ENCODE peak calls at places on chromosomes 5 and 9, in four cellular contexts. D is K562, J is HepG2, S is H1. X is an unnamed sample.

GRCh38 chr9:36214571-36214970 is 23.9 kb downstream of the CLTA start:
- DNase-seq in J (no peak), D (no peak), S (no peak), X (no peak)

GRCh38 chr9:16385590-16386578 is 484.6 kb downstream of the BNC2 start:
- DNase-seq in S (no peak), D (no peak), J (no peak), X (no peak)

GRCh38 chr5:179225387-179225786 is 119.9 kb downstream of the ADAMTS2 start:
- DNase-seq in S (no peak), J (no peak), D (no peak), X (no peak)

GRCh38 chr5:73994963-73995362 is 369.0 kb downstream of the ARHGEF28 start:
- DNase-seq in S (no peak), D (no peak), J (no peak), X (no peak)

GRCh38 chr9:103789686-103790085 is 304.4 kb upstream of the SMC2 start:
- DNase-seq in S (no peak), D (no peak), J (peak), X (no peak)

GRCh38 chr9:129763235-129763917 is 10.5 kb upstream of the PTGES start:
- DNase-seq in S (no peak), D (no peak), J (no peak), X (no peak)

GRCh38 chr5:101482931-101483330 is 579.8 kb upstream of the ST8SIA4 start:
- DNase-seq in S (no peak), D (no peak), J (no peak), X (no peak)

GRCh38 chr5:65111961-65112658 is 343.4 kb downstream of the CWC27 start:
- DNase-seq in D (no peak), S (no peak), J (no peak), X (no peak)

GRCh38 chr5:54610197-54610898 is 92.8 kb downstream of the SNX18 start:
- DNase-seq in S (no peak), D (no peak), J (no peak), X (peak)

GRCh38 chr5:50300878-50301277 is 140.2 kb downstream of the EMB start:
- DNase-seq in J (no peak), D (no peak), S (no peak), X (no peak)

GRCh38 chr5:39224196-39224754 is 4.9 kb upstream of the FYB1 start:
- DNase-seq in S (no peak), J (no peak), D (peak), X (no peak)
- H3K4me2 ChIP-seq in S (no peak), J (no peak), D (peak), X (no peak)

GRCh38 chr5:14707811-14708210 is 43.3 kb downstream of the OTULIN start:
- DNase-seq in J (no peak), D (no peak), S (no peak), X (no peak)
- TF ChIP-seq RFX5 in J (no peak), D (no peak), S (no peak), X (no peak)

GRCh38 chr5:159459132-159459627 is 128.9 kb upstream of the IL12B start:
- DNase-seq in J (no peak), S (no peak), D (no peak), X (no peak)

GRCh38 chr5:159458217-159458711 is 128.0 kb upstream of the IL12B start:
- DNase-seq in D (no peak), S (no peak), J (no peak), X (peak)

GRCh38 chr5:159459951-159460538 is 129.8 kb upstream of the IL12B start:
- DNase-seq in J (no peak), S (no peak), D (no peak), X (no peak)

GRCh38 chr5:159456261-159456660 is 126.0 kb upstream of the IL12B start:
- DNase-seq in J (no peak), D (no peak), S (no peak), X (no peak)

DNA sequence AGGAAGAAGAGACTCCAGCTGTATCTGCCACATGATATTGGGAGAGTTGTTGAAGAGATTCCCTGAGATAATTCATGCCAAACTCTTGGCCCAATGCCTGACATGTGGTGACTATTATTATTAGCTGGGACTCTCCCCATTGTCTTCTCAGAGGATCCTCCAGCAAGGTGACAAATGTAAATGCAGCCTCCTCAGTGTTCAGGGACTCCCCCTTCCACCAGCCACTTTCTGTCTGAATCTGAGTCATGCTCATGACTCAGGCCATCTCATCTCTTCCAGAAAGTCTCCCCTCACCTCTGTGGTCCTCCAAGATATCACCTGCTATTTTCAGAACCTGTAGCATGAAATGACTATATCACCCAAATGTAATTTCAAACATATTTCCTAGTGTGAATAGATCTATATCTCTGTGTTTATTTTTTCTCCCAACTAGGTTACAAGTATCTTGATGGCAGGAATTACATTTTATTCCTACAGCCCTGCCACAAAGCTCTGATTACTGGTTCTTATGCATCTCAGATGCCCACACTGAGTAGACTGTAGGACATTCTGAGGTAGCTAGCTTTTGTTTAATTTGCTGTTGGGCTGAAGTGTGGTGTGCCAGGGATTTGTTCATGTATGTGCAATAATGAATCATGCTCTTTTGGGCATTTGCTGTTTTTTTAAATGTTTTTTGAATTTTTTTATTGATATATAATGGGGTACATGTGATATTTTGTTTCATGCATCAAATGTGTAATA is 126.6 kb upstream of the IL12B start:
- DNase-seq in D (no peak), J (no peak), S (no peak), X (peak)
- TF ChIP-seq YY1 in D (no peak), J (no peak), S (no peak), X (peak)

DNA sequence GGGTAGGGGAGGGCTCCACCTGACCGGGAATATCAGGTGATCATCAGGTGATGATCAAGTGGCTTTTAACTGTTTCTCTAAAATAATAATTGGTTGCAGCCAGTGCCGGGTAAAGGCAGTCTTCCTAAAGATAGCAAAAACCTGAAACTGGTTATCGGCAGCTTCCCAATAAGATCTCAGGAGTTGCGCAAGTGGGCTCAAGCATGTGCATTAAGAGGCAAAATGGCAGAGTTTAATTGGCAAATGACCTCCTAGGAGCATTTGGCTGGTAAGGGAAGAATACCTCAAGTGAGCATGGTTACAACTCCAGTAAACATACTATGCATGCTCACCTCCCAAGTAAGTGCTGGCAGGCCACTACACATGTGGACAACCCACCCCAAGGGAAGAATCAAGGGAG is 4.2 kb downstream of the C1QTNF3 start:
- DNase-seq in S (no peak), J (no peak), D (no peak), X (no peak)
- H3K4me2 ChIP-seq in S (no peak), J (no peak), D (no peak), X (no peak)

GRCh38 chr5:95669540-95669939 is 13.3 kb downstream of the SPATA9 start:
- DNase-seq in D (peak), S (no peak), J (no peak), X (no peak)
- TF ChIP-seq RFX5 in D (no peak), S (no peak), J (no peak), X (no peak)

DNA sequence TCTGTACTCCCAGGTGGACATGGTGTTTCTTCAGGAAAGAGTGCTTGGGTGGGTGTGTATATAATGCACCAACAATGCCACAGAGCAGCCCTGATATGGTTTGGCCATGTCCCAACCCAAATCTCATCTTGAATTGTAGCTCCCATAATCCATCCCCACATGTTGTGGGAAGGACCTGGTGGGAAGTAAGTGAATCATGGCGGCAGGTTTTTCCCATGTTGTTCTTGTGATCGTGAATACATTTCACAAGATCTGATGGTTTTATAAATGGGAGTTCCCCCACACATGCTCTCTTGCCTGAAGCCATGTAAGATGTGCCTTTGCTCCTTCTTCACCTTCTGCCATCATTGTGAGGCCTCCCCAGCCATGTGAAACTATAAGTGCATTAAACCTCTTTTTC is 158.5 kb downstream of the NR3C1 start:
- DNase-seq in J (no peak), S (no peak), D (no peak), X (no peak)
- TF ChIP-seq YY1 in J (no peak), S (no peak), D (no peak), X (no peak)

GRCh38 chr9:4905135-4905490 is 80.0 kb upstream of the JAK2 start:
- DNase-seq in S (no peak), J (no peak), D (no peak), X (no peak)
- H3K4me2 ChIP-seq in S (no peak), J (no peak), D (no peak), X (no peak)

GRCh38 chr5:149540098-149540497 is 11.1 kb downstream of the CSNK1A1 start:
- DNase-seq in D (no peak), J (no peak), S (no peak), X (no peak)

GRCh38 chr5:149541893-149542292 is 9.3 kb downstream of the CSNK1A1 start:
- DNase-seq in J (no peak), D (no peak), S (no peak), X (no peak)

GRCh38 chr5:149532413-149532812 is 18.8 kb downstream of the CSNK1A1 start:
- DNase-seq in D (no peak), S (no peak), J (no peak), X (no peak)

DNA sequence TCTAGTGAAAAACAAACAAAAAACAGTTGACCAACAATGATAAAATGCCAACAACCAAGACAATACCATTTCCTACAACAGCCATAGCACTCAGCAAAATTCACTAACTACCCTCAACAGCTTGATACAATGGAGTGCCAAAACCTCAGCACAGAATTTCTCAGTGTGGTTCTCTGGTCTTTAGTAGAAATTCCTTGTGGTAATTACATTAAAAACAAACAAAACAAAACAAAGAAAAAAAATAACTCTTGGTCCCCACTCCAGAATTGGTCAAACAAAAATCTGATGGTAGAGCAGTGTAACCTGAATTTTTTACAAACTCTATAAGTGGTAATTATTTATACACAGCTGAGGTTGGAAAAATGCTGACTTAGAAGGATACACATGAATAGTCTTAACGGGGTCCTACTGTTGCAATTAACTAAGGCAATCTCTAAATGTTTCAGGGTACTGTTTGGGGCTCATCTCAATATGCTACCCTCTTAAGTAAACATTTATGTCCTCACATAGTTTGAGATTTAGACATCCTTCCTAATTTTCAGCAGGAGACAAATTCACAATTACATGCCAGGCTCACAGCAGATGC is 13.8 kb downstream of the CSNK1A1 start:
- DNase-seq in S (no peak), D (no peak), J (no peak), X (no peak)
- TF ChIP-seq RFX5 in S (no peak), D (no peak), J (no peak), X (no peak)

GRCh38 chr5:134226441-134227192 is 744 bp upstream of the PPP2CA start:
- DNase-seq in D (no peak), S (no peak), J (peak), X (no peak)
- TF ChIP-seq YY1 in D (peak), S (peak), J (no peak), X (no peak)

DNA sequence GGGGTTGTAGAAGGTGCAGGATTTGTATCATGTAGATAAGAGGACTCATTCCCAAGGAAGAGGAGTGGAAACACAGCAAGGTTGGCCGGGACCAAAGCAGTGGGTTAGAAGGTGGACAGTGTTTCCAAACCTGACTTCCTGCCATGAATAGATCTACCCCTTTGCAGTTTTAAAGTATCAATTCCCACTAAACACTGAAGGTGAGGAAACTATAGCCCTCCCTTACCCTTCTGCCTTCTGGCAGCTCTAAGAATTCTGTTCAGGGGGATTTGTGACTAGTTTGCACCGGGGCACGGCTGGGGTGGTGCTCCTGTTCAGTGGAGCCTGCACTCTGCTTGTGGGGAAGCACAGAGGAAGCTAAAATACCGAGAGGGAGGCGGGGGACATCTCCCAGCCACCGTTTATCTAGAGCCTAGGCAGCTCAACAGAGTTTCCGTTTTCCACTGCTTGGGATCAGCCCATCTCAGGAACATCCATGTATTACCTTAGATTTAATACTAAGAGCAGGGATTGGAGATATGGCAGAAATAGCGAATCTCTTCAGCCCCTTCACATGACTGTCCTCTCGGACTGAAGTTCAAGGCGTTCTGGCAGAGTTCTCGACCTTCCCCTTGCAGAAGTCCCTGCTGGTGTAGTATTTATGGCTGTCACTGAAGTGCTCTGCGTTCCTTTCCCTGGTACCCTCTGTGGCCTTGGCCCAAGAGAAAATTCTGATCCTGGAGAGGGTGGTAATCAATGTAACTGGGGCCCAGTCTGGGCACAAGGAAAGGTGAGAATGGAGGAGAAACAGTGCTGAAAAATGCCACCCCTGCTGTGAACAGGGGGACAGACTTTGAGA is 5.5 kb downstream of the ISL1 start:
- DNase-seq in D (no peak), J (no peak), S (no peak), X (no peak)
- H3K4me2 ChIP-seq in D (no peak), J (peak), S (peak), X (no peak)

X was measured in GM12878.